ENCODE peak calls at places on chromosomes 6 and 20, in six cellular contexts. F, U, D, X, Q and J are unnamed samples. For H3K36me3, the result is how much of the 10 kb centered on the place peaks cover.

GRCh38 chr20:7859371-7859802 is 80.9 kb downstream of the HAO1 start:
- DNase-seq in U (peak), X (no peak), D (peak), F (no peak), Q (peak), J (peak)

GRCh38 chr6:32941412-32941784 is 570 bp upstream of the HLA-DMB start:
- DNase-seq in D (no peak), X (no peak), Q (no peak), U (no peak), F (no peak), J (no peak)

GRCh38 chr6:41759905-41760579 is 12.8 kb upstream of the PGC start:
- DNase-seq in U (no peak), Q (no peak), D (no peak), F (no peak), X (no peak), J (no peak)

GRCh38 chr6:108689279-108690161 is 128.8 kb downstream of the FOXO3 start:
- DNase-seq in F (peak), Q (no peak), U (peak), D (no peak), X (no peak), J (no peak)

GRCh38 chr6:157952751-157953479 is 28.7 kb upstream of the SYNJ2 start:
- DNase-seq in Q (no peak), F (no peak), D (no peak), X (no peak), U (no peak), J (no peak)

GRCh38 chr6:55882731-55883595 is 7.6 kb upstream of the BMP5 start:
- DNase-seq in U (peak), D (no peak), F (no peak), X (no peak), Q (no peak), J (peak)

GRCh38 chr20:54643761-54644160 is 168.4 kb downstream of the DOK5 start:
- DNase-seq in Q (no peak), U (peak), D (no peak), F (no peak), X (no peak), J (no peak)

GRCh38 chr6:2363211-2363610 is 117.8 kb upstream of the GMDS start:
- DNase-seq in U (peak), F (no peak), Q (no peak), X (no peak), D (no peak), J (no peak)

GRCh38 chr6:87155920-87156600 is 695 bp downstream of the ZNF292 start:
- DNase-seq in X (no peak), D (no peak), F (peak), Q (peak), U (peak), J (peak)

DNA sequence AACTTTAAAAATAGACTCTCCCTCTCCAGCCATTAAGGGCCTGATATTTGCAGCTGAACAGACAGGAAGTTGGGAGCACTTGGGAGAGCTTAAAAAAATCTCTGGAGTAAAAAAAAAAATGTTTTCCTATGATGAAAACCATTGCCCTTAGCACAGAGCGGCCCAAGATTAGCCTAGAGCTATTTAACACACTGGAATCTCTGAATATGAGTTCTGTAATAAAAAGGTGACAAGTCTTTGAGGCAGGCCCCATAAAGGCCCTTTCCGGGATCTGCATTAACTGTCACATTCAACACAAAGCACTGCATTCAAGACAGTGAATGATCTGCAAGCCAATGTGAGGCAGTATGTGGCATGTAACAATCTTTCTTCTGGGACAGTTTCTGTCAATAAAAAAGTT is 393.7 kb downstream of the ZFAND3 start:
- DNase-seq in Q (no peak), U (peak), D (no peak), F (no peak), X (no peak), J (peak)
- H3K36me3 ChIP-seq in Q (under half), U (under half), D (under half), F (under half), X (under half), J (under half)

DNA sequence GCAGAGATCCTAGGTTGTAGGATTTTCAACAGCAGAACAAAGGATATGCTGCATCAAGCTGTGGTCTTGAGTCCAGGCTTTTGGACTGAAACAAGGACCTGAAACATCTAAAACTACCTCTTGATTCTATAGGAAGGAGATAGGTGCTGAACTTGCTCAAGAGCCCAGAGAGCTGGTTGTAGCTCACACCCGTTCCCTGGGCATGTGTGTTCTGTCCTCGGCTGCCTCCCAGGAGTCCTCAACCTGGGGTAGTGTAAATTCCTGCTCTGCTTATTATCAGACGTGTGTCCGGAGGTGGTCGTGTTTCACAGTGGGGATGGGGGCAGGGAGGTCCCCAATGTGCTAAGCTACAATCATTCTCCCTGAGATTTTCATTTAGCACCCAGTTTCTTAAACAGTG is 4.8 kb downstream of the NOP56 start:
- DNase-seq in X (no peak), U (no peak), F (no peak), D (no peak), Q (no peak), J (no peak)
- H3K36me3 ChIP-seq in X (half or more), U (half or more), F (under half), D (half or more), Q (half or more), J (half or more)

DNA sequence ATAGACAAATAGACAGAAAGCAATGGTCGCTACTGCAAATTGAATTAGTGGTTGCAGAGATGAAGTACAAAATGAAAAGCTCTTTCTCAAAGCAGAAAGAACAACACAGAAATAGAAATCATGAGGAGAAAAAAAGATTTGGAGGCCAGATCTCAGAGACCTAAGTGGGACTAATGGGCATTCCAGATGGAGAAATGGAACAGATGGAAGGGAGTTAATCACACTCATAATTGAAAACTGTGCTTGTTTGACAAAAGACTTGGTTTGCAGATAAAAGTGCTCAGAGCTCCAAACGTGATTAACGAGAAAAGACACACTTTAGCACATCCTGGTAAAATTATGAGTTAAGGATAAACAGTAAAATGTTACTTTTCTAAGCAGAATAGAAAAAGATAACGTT is 58.1 kb upstream of the SNRPB2 start:
- DNase-seq in F (no peak), Q (no peak), X (no peak), U (no peak), D (no peak), J (no peak)
- H3K36me3 ChIP-seq in F (under half), Q (under half), X (under half), U (under half), D (under half), J (under half)

DNA sequence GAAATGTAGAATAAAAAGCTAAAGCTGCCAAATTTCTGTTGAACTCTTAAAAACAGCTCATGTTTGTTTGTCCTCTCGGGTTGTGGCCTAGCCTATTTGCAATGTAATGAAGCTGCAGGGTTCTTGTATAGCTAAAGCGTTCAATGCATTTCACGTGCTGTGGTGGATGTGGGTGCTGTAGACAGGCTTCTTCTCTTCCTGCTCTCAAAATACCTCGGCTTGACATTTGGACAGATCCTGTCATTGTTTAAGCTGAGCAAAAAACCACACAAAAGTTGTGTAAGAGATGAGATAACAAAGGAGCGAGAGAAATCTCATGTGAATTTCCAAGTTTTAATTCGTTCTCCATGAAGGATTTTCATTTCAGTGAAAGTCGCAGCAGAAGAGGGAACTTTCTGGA is 196.3 kb upstream of the UST start:
- DNase-seq in X (no peak), D (no peak), U (no peak), F (no peak), Q (peak), J (no peak)
- H3K36me3 ChIP-seq in X (under half), D (under half), U (half or more), F (under half), Q (under half), J (half or more)

DNA sequence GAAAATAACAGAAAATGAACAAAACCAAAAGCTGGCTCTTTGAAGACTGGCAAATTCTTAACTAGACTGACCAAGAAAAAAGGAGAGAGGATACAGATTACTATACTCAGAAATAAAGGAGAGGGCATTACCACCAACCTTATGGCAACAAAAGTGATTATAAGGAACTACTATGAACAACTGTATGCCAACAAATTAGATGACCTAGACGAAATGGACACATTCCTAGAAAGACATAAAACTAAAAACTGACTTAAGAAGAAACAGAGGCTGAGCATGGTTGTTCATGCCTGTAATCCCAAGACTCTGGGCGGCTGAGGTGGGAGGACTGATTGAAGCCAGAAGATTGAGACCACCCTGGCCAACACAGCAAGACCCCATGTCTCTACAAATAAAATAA is 33.5 kb downstream of the TRPC4AP start:
- DNase-seq in X (no peak), U (no peak), F (no peak), D (no peak), Q (no peak), J (no peak)
- H3K36me3 ChIP-seq in X (under half), U (under half), F (under half), D (under half), Q (under half), J (under half)

GRCh38 chr6:166487148-166487547 is 99.3 kb downstream of the RAMACL start:
- DNase-seq in F (no peak), U (no peak), X (no peak), D (no peak), Q (no peak), J (no peak)
- H3K36me3 ChIP-seq in F (under half), U (half or more), X (under half), D (under half), Q (under half), J (under half)

DNA sequence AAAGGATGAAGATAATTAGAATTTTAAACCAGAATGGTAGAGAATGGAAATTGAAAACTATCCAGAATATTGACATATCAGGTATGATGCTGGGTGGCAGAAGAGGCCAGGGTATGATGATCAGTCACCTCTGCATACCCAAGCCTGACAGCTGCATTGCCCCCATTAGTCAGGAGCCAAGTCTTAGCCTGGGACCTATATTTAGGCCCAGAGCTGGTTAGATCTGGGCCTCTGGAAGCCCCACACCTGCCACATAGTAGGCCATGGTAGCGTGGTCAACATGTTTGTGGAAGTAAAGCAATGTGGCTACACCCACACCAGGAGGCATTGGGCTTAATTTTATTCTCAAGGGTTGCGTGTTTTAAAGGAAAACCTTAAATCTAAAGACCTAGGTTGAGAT is 32.1 kb upstream of the CALHM6 start:
- DNase-seq in F (no peak), X (no peak), Q (no peak), U (no peak), D (no peak), J (peak)
- H3K36me3 ChIP-seq in F (under half), X (under half), Q (under half), U (half or more), D (under half), J (under half)

GRCh38 chr6:31639449-31639861 is 13.0 kb downstream of the BAG6 start:
- DNase-seq in D (no peak), X (no peak), Q (no peak), U (peak), F (no peak), J (no peak)
- H3K36me3 ChIP-seq in D (half or more), X (half or more), Q (under half), U (half or more), F (under half), J (half or more)

DNA sequence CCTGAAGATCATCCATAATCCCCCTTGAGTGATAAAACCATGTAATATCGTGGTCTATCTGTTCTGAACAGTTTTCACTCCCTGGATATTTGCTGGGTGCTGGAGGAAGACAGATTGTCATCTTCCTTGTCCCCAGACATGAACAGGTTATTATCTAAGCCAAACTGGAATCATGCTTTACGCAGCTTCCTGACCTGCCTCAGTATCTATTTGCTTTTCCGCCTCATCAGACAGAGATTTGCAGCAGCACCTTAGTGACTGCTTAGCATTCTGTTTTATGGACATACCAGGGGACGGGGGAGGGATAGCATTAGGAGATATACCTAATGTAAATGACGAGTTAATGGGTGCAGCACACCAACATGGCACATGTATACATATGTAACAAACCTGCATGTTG is 124.6 kb downstream of the SLC23A2 start:
- DNase-seq in Q (no peak), D (no peak), U (no peak), F (no peak), X (no peak), J (no peak)
- H3K36me3 ChIP-seq in Q (under half), D (under half), U (under half), F (under half), X (under half), J (under half)

GRCh38 chr6:148520109-148520841 is 177.6 kb downstream of the SASH1 start:
- DNase-seq in U (no peak), X (no peak), Q (no peak), D (no peak), F (no peak), J (no peak)
- H3K36me3 ChIP-seq in U (half or more), X (under half), Q (under half), D (under half), F (under half), J (half or more)